ENCODE peak calls at places on chromosomes 2 and 18, in four cellular contexts. S, O, Y and D are unnamed samples. For H3K4me1, the result is how much of the 10 kb centered on the place peaks cover.

GRCh38 chr2:27901219-27901618 is 10.7 kb downstream of the BABAM2 start:
- DNase-seq in S (peak), Y (no peak), O (no peak), D (no peak)

GRCh38 chr18:71398530-71398929 is 1109.7 kb downstream of the SOCS6 start:
- DNase-seq in O (no peak), Y (peak), S (peak), D (no peak)

GRCh38 chr2:10297950-10298349 is 4.8 kb upstream of the HPCAL1 start:
- DNase-seq in S (peak), O (no peak), Y (no peak), D (no peak)

GRCh38 chr2:20052872-20053281 is 1.4 kb upstream of the LAPTM4A start:
- DNase-seq in O (peak), Y (no peak), S (peak), D (peak)

GRCh38 chr2:105081006-105081701 is 43.3 kb downstream of the MRPS9 start:
- DNase-seq in O (no peak), S (peak), Y (peak), D (no peak)

GRCh38 chr2:176545627-176546026 is 276.4 kb downstream of the MTX2 start:
- DNase-seq in S (no peak), Y (no peak), O (no peak), D (no peak)

GRCh38 chr2:241019441-241020139 is 21.2 kb downstream of the SNED1 start:
- DNase-seq in S (no peak), Y (no peak), O (no peak), D (peak)

GRCh38 chr18:7646174-7646886 is 79.2 kb downstream of the PTPRM start:
- DNase-seq in Y (no peak), S (no peak), O (no peak), D (no peak)

GRCh38 chr2:150255528-150255927 is 231.9 kb downstream of the RND3 start:
- DNase-seq in O (no peak), S (peak), Y (no peak), D (no peak)

GRCh38 chr18:9539283-9539682 is 64.0 kb downstream of the RALBP1 start:
- DNase-seq in Y (no peak), O (no peak), S (peak), D (no peak)

GRCh38 chr2:19122220-19122619 is 236.2 kb downstream of the OSR1 start:
- DNase-seq in Y (no peak), S (no peak), O (no peak), D (no peak)

GRCh38 chr2:227653419-227653818 is 13.2 kb upstream of the SCYGR5 start:
- DNase-seq in O (no peak), S (peak), Y (no peak), D (no peak)

GRCh38 chr18:48802543-48803428 is 148.0 kb downstream of the SMAD7 start:
- DNase-seq in S (no peak), Y (peak), O (peak), D (peak)

GRCh38 chr2:169659314-169659713 is 34.9 kb downstream of the CFAP210 start:
- DNase-seq in Y (no peak), S (no peak), O (no peak), D (no peak)

GRCh38 chr2:200765139-200765951 is 46.4 kb upstream of the BZW1 start:
- DNase-seq in S (peak), Y (no peak), O (no peak), D (peak)

GRCh38 chr2:134570676-134571075 is 148.1 kb downstream of the TMEM163 start:
- DNase-seq in S (no peak), Y (no peak), O (no peak), D (no peak)

GRCh38 chr2:134572996-134573395 is 145.8 kb downstream of the TMEM163 start:
- DNase-seq in O (no peak), Y (no peak), S (no peak), D (no peak)

GRCh38 chr2:134564549-134564948 is 154.3 kb downstream of the TMEM163 start:
- DNase-seq in O (no peak), Y (no peak), S (no peak), D (no peak)

GRCh38 chr2:134567666-134568065 is 151.1 kb downstream of the TMEM163 start:
- DNase-seq in S (no peak), O (no peak), Y (no peak), D (no peak)

DNA sequence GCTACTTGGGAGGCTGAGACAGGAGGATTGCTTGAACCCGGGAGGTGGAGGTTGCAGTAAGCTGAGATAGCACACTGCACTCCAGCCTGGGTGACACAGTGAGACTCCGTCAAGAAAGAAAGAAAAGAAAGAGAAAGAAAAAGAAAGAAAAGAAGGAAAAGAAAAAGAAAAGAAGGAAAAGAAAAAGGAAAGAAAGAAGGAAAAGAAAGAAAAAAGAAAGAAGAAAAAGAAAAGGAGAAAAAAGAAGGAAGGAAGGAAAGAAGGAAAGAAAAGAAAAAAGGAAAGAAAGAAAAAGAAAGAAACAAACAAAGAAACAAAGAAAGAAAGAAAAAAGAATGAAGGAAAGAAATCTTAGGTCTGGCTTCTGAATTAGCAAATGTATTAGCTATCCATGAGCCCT is 150.4 kb downstream of the TMEM163 start:
- DNase-seq in O (no peak), Y (no peak), S (no peak), D (no peak)
- H3K4me1 ChIP-seq in O (under half), Y (under half), S (under half), D (under half)

GRCh38 chr2:174705321-174705720 is 59.0 kb downstream of the CHRNA1 start:
- DNase-seq in Y (no peak), O (no peak), S (no peak), D (no peak)
- TF ChIP-seq CTCF in Y (peak), O (no peak), S (no peak), D (no peak)

DNA sequence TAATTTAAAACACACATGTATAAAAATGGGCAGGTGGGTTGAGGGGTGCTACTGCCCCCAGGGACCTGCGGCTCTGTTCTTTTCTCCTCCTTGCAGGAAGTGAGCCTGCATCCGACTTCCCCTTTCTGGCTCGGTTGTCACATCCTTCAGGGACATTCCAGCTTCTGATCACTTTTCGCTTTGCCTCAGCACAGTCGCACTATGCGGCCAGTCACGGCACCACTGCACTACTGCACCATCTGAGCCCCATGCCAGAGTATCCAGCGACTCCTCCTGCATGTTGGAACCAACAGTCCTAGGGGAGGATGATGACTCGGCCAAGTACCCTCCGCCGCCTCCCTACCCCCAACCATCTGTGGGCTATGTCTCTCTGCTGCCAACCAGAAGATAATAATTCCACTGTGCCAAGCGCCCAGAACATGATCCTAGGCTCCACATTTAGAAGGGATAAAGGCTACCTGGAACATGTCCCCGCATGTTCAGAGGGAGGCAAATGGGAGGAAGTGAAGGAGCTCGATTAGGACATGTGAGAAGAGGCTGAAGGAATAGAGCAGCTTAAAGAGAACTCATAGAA is 17.6 kb downstream of the CDC42EP3 start:
- DNase-seq in Y (no peak), O (peak), S (no peak), D (no peak)
- H3K4me1 ChIP-seq in Y (half or more), O (under half), S (under half), D (half or more)

GRCh38 chr2:208099682-208100081 is 24.6 kb downstream of the CRYGD start:
- DNase-seq in Y (no peak), O (no peak), S (no peak), D (no peak)

GRCh38 chr2:208103616-208104015 is 20.7 kb downstream of the CRYGD start:
- DNase-seq in Y (peak), S (no peak), O (no peak), D (no peak)

GRCh38 chr2:208098267-208098666 is 26.1 kb downstream of the CRYGD start:
- DNase-seq in O (no peak), S (no peak), Y (no peak), D (no peak)

GRCh38 chr2:208097801-208098200 is 26.5 kb downstream of the CRYGD start:
- DNase-seq in O (no peak), Y (no peak), S (peak), D (no peak)

GRCh38 chr2:208101716-208102631 is 22.4 kb downstream of the CRYGD start:
- DNase-seq in O (no peak), Y (peak), S (peak), D (no peak)
- TF ChIP-seq CTCF in O (no peak), Y (peak), S (peak), D (peak)

DNA sequence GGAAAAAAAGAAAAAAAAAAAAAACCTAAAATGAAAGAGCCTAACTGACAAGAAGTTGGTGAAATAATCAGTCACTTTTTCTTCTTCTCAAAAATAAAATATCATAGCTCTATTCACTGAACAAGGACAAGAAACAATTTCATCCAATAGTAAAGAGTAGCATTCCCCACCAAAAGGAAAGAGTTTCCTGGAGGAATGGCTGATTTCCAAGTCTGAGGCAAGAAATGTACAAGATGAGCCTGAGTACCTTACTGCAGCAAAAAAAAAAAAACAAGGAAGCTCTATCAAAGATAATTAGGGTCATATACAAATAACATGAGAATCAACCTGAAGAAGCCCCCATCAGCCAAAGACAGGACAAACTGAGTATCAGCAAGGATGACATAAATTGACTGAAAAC is 11.5 kb downstream of the ROCK1 start:
- DNase-seq in O (no peak), S (peak), Y (no peak), D (no peak)
- H3K4me1 ChIP-seq in O (under half), S (under half), Y (under half), D (under half)

GRCh38 chr2:216695401-216695821 is at the start of gene IGFBP5:
- DNase-seq in Y (peak), O (peak), S (peak), D (no peak)
- TF ChIP-seq CTCF in Y (peak), O (no peak), S (peak), D (no peak)

GRCh38 chr2:63056309-63057065 is 5.9 kb downstream of the OTX1 start:
- DNase-seq in Y (peak), O (no peak), S (no peak), D (no peak)
- H3K4me1 ChIP-seq in Y (half or more), O (under half), S (under half), D (under half)

GRCh38 chr2:193502363-193503035 is 1307.8 kb upstream of the TMEFF2 start:
- DNase-seq in S (no peak), Y (peak), O (no peak), D (no peak)
- TF ChIP-seq CTCF in S (no peak), Y (peak), O (no peak), D (no peak)

GRCh38 chr2:8583400-8584173 is 98.3 kb upstream of the ID2 start:
- DNase-seq in S (peak), O (peak), Y (peak), D (peak)
- H3K4me1 ChIP-seq in S (under half), O (under half), Y (under half), D (under half)

GRCh38 chr18:24734058-24734457 is 273.6 kb downstream of the HRH4 start:
- DNase-seq in O (no peak), Y (peak), S (no peak), D (no peak)
- TF ChIP-seq CTCF in O (no peak), Y (peak), S (no peak), D (peak)